ENCODE peak calls at places on chromosomes 2 and 18, in five cellular contexts. One of them, this sample, is unnamed.

GRCh38 chr2:197498937-197499593 is 575 bp downstream of the HSPD1 start:
- DNase-seq in NB4: peak
- DNase-seq in brain microvascular endothelial cell: peak
- DNase-seq in BE2C: peak
- DNase-seq in right atrium auricular region: peak
- DNase-seq in this sample: no peak

GRCh38 chr18:47585136-47585535 is 333.7 kb upstream of the SKOR2 start:
- DNase-seq in NB4: no peak
- DNase-seq in brain microvascular endothelial cell: no peak
- DNase-seq in BE2C: no peak
- DNase-seq in right atrium auricular region: no peak
- DNase-seq in this sample: no peak

GRCh38 chr2:219521066-219521880 is 7.0 kb downstream of the ASIC4 start:
- DNase-seq in NB4: peak
- DNase-seq in brain microvascular endothelial cell: no peak
- DNase-seq in BE2C: peak
- DNase-seq in right atrium auricular region: no peak
- DNase-seq in this sample: no peak

GRCh38 chr2:74878551-74878950 is 44.6 kb downstream of the HK2 start:
- DNase-seq in NB4: no peak
- DNase-seq in brain microvascular endothelial cell: no peak
- DNase-seq in BE2C: no peak
- DNase-seq in right atrium auricular region: no peak
- DNase-seq in this sample: no peak

GRCh38 chr2:46421361-46421760 is 58.0 kb upstream of the TMEM247 start:
- DNase-seq in NB4: no peak
- DNase-seq in brain microvascular endothelial cell: no peak
- DNase-seq in BE2C: no peak
- DNase-seq in right atrium auricular region: no peak
- DNase-seq in this sample: no peak

GRCh38 chr2:29322011-29322410 is 206.8 kb downstream of the CLIP4 start:
- DNase-seq in NB4: no peak
- DNase-seq in brain microvascular endothelial cell: no peak
- DNase-seq in BE2C: no peak
- DNase-seq in right atrium auricular region: no peak
- DNase-seq in this sample: no peak

GRCh38 chr2:201882353-201883095 is 76.2 kb downstream of the CDK15 start:
- DNase-seq in NB4: peak
- DNase-seq in brain microvascular endothelial cell: peak
- DNase-seq in BE2C: peak
- DNase-seq in right atrium auricular region: no peak
- DNase-seq in this sample: no peak

GRCh38 chr2:226742346-226742745 is 57.3 kb downstream of the IRS1 start:
- DNase-seq in NB4: no peak
- DNase-seq in brain microvascular endothelial cell: no peak
- DNase-seq in BE2C: no peak
- DNase-seq in right atrium auricular region: peak
- DNase-seq in this sample: no peak

GRCh38 chr2:5409925-5410360 is 282.2 kb upstream of the SOX11 start:
- DNase-seq in NB4: no peak
- DNase-seq in brain microvascular endothelial cell: no peak
- DNase-seq in BE2C: peak
- DNase-seq in right atrium auricular region: no peak
- DNase-seq in this sample: no peak

GRCh38 chr2:60843006-60843405 is 38.4 kb upstream of the REL start:
- DNase-seq in NB4: no peak
- DNase-seq in brain microvascular endothelial cell: no peak
- DNase-seq in BE2C: no peak
- DNase-seq in right atrium auricular region: no peak
- DNase-seq in this sample: no peak
- TF ChIP-seq CTCF in NB4: no peak
- TF ChIP-seq CTCF in brain microvascular endothelial cell: no peak
- TF ChIP-seq CTCF in BE2C: no peak
- TF ChIP-seq CTCF in right atrium auricular region: no peak
- TF ChIP-seq CTCF in this sample: no peak

DNA sequence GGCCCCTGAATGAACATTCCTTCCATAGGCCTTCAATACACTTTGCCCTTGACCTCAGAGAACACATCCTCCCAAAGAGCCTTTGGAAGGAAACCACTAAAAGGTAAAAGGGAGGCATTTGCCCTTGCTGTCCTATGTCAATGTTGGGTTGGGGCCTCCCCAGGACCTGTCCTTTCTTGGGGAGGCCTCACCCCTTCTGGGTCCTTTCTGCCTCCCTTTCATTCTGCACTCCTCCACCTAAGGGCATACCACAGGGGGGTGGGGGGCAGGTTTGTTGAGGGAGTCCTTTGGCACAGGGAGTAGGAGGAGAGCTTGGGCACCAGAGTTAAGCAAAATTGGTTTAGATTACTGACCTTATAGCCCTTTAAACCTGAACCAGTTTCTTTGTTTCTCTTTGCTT is 32.5 kb upstream of the ATP6V1B1 start:
- DNase-seq in NB4: no peak
- DNase-seq in brain microvascular endothelial cell: no peak
- DNase-seq in BE2C: no peak
- DNase-seq in right atrium auricular region: no peak
- DNase-seq in this sample: no peak
- H3K4me3 ChIP-seq in NB4: no peak
- H3K4me3 ChIP-seq in brain microvascular endothelial cell: no peak
- H3K4me3 ChIP-seq in BE2C: no peak
- H3K4me3 ChIP-seq in right atrium auricular region: no peak
- H3K4me3 ChIP-seq in this sample: no peak

GRCh38 chr18:63025251-63025710 is 294.3 kb downstream of the BCL2 start:
- DNase-seq in NB4: peak
- DNase-seq in brain microvascular endothelial cell: no peak
- DNase-seq in BE2C: peak
- DNase-seq in right atrium auricular region: no peak
- DNase-seq in this sample: no peak
- TF ChIP-seq CTCF in NB4: peak
- TF ChIP-seq CTCF in brain microvascular endothelial cell: peak
- TF ChIP-seq CTCF in BE2C: peak
- TF ChIP-seq CTCF in right atrium auricular region: peak
- TF ChIP-seq CTCF in this sample: no peak

DNA sequence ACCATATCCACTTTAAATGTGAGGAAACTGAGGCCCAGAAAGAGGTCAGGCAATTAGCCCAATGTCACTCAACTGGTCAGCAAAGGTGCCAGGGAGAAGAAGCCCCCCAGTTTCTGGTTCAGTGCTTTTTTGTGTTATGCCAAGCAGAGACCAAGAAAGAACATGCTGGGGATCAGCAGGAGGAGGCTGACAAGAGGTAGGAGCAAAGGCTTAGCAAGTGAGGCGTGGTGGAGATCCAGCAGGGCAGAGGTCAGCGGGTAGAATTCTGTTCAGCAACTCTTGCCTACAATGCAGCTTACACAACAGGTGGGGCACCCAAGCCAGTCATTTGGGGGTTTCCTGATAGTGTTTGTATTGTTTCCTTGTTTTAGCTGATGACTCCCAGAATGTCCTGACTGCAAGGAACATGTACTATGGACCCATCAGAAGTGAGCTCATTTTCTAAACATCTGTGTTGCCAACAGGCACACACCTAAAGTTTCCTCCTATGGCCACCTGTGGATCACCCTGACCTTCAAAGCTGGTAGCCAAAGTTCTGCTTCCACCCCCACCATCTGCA is 28.2 kb downstream of the LPIN2 start:
- DNase-seq in NB4: no peak
- DNase-seq in brain microvascular endothelial cell: no peak
- DNase-seq in BE2C: no peak
- DNase-seq in right atrium auricular region: no peak
- DNase-seq in this sample: no peak
- H3K4me3 ChIP-seq in NB4: no peak
- H3K4me3 ChIP-seq in brain microvascular endothelial cell: no peak
- H3K4me3 ChIP-seq in BE2C: no peak
- H3K4me3 ChIP-seq in right atrium auricular region: no peak
- H3K4me3 ChIP-seq in this sample: no peak

GRCh38 chr18:36481935-36482334 is 184.4 kb downstream of the FHOD3 start:
- DNase-seq in NB4: no peak
- DNase-seq in brain microvascular endothelial cell: no peak
- DNase-seq in BE2C: no peak
- DNase-seq in right atrium auricular region: no peak
- DNase-seq in this sample: no peak
- TF ChIP-seq CTCF in NB4: no peak
- TF ChIP-seq CTCF in brain microvascular endothelial cell: no peak
- TF ChIP-seq CTCF in BE2C: no peak
- TF ChIP-seq CTCF in right atrium auricular region: no peak
- TF ChIP-seq CTCF in this sample: no peak

DNA sequence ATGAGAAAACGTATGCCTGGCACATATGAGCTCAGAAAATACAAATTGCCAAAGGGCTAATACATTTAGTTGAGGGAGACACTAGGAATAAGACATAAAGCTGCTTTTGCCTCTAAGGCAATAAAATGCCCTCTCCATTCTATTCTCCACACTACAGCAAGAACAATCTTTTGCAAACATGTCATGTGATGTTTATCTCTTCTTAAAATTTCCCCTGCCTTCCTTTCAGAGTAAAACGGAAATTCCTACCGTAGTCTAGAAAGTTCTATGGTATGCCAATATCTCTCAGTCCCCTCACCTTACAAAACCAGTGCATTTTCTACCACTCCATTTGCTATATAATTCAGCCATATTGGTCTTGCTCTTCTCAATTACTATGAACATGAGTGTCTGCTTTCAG is 33.1 kb downstream of the C18orf54 start:
- DNase-seq in NB4: no peak
- DNase-seq in brain microvascular endothelial cell: no peak
- DNase-seq in BE2C: no peak
- DNase-seq in right atrium auricular region: no peak
- DNase-seq in this sample: no peak
- H3K4me3 ChIP-seq in NB4: no peak
- H3K4me3 ChIP-seq in brain microvascular endothelial cell: no peak
- H3K4me3 ChIP-seq in BE2C: no peak
- H3K4me3 ChIP-seq in right atrium auricular region: no peak
- H3K4me3 ChIP-seq in this sample: no peak

GRCh38 chr18:70175216-70175615 is 30.3 kb downstream of the RTTN start:
- DNase-seq in NB4: no peak
- DNase-seq in brain microvascular endothelial cell: no peak
- DNase-seq in BE2C: no peak
- DNase-seq in right atrium auricular region: no peak
- DNase-seq in this sample: no peak

GRCh38 chr18:70166668-70167067 is 38.8 kb downstream of the RTTN start:
- DNase-seq in NB4: no peak
- DNase-seq in brain microvascular endothelial cell: no peak
- DNase-seq in BE2C: no peak
- DNase-seq in right atrium auricular region: no peak
- DNase-seq in this sample: no peak

GRCh38 chr18:70176537-70176936 is 28.9 kb downstream of the RTTN start:
- DNase-seq in NB4: no peak
- DNase-seq in brain microvascular endothelial cell: no peak
- DNase-seq in BE2C: no peak
- DNase-seq in right atrium auricular region: no peak
- DNase-seq in this sample: no peak

GRCh38 chr18:70169747-70170146 is 35.7 kb downstream of the RTTN start:
- DNase-seq in NB4: no peak
- DNase-seq in brain microvascular endothelial cell: no peak
- DNase-seq in BE2C: no peak
- DNase-seq in right atrium auricular region: no peak
- DNase-seq in this sample: no peak

GRCh38 chr18:70172225-70172624 is 33.3 kb downstream of the RTTN start:
- DNase-seq in NB4: no peak
- DNase-seq in brain microvascular endothelial cell: no peak
- DNase-seq in BE2C: no peak
- DNase-seq in right atrium auricular region: no peak
- DNase-seq in this sample: no peak
- TF ChIP-seq CTCF in NB4: no peak
- TF ChIP-seq CTCF in brain microvascular endothelial cell: peak
- TF ChIP-seq CTCF in BE2C: peak
- TF ChIP-seq CTCF in right atrium auricular region: peak
- TF ChIP-seq CTCF in this sample: peak

This sample was measured in AG09309.